ENCODE peak calls at places on chromosomes 2 and 18, in eight cellular contexts. One of them, this sample, is unnamed.
A peak's percentile ranks its signal among the peaks of the same experiment; 100 is the strongest.

GRCh38 chr2:156385242-156385641 is 50.9 kb upstream of the GPD2 start:
- DNase-seq in upper lobe of right lung: no peak
- DNase-seq in CD8-positive, alpha-beta memory T cell: no peak
- DNase-seq in fibroblast of lung: no peak
- DNase-seq in dorsolateral prefrontal cortex: no peak
- DNase-seq in kidney: no peak
- DNase-seq in CD4-positive, alpha-beta memory T cell: no peak
- DNase-seq in A673: no peak
- DNase-seq in this sample: no peak

GRCh38 chr2:68134554-68134953 is 23.1 kb upstream of the PNO1 start:
- DNase-seq in upper lobe of right lung: no peak
- DNase-seq in A673: no peak
- DNase-seq in CD8-positive, alpha-beta memory T cell: no peak
- DNase-seq in fibroblast of lung: no peak
- DNase-seq in CD4-positive, alpha-beta memory T cell: no peak
- DNase-seq in dorsolateral prefrontal cortex: no peak
- DNase-seq in kidney: no peak
- DNase-seq in this sample: no peak

GRCh38 chr2:112614201-112614840 is 29.9 kb downstream of the CHCHD5 start:
- DNase-seq in fibroblast of lung: no peak
- DNase-seq in upper lobe of right lung: peak; percentile 34
- DNase-seq in CD8-positive, alpha-beta memory T cell: no peak
- DNase-seq in CD4-positive, alpha-beta memory T cell: no peak
- DNase-seq in dorsolateral prefrontal cortex: no peak
- DNase-seq in A673: no peak
- DNase-seq in kidney: no peak
- DNase-seq in this sample: no peak

GRCh38 chr2:49516427-49516826 is 362.1 kb upstream of the FSHR start:
- DNase-seq in CD8-positive, alpha-beta memory T cell: no peak
- DNase-seq in CD4-positive, alpha-beta memory T cell: no peak
- DNase-seq in fibroblast of lung: no peak
- DNase-seq in A673: no peak
- DNase-seq in dorsolateral prefrontal cortex: no peak
- DNase-seq in upper lobe of right lung: no peak
- DNase-seq in kidney: no peak
- DNase-seq in this sample: no peak

GRCh38 chr2:42770288-42771131 is 6.6 kb upstream of the OXER1 start:
- DNase-seq in A673: peak; percentile 41
- DNase-seq in upper lobe of right lung: no peak
- DNase-seq in dorsolateral prefrontal cortex: no peak
- DNase-seq in kidney: no peak
- DNase-seq in CD8-positive, alpha-beta memory T cell: no peak
- DNase-seq in CD4-positive, alpha-beta memory T cell: no peak
- DNase-seq in fibroblast of lung: peak; percentile 49
- DNase-seq in this sample: peak; percentile 24

GRCh38 chr2:237708961-237709360 is 81.6 kb downstream of the LRRFIP1 start:
- DNase-seq in CD8-positive, alpha-beta memory T cell: no peak
- DNase-seq in dorsolateral prefrontal cortex: no peak
- DNase-seq in upper lobe of right lung: no peak
- DNase-seq in A673: no peak
- DNase-seq in fibroblast of lung: no peak
- DNase-seq in kidney: no peak
- DNase-seq in CD4-positive, alpha-beta memory T cell: no peak
- DNase-seq in this sample: no peak

GRCh38 chr18:30970201-30970816 is 72.2 kb downstream of the DSC3 start:
- DNase-seq in CD4-positive, alpha-beta memory T cell: no peak
- DNase-seq in fibroblast of lung: peak; percentile 43
- DNase-seq in kidney: no peak
- DNase-seq in A673: peak; percentile 37
- DNase-seq in CD8-positive, alpha-beta memory T cell: no peak
- DNase-seq in dorsolateral prefrontal cortex: no peak
- DNase-seq in upper lobe of right lung: no peak
- DNase-seq in this sample: peak; percentile 12

GRCh38 chr2:3492951-3493609 is 26.3 kb downstream of the ADI1 start:
- DNase-seq in fibroblast of lung: peak; percentile 86
- DNase-seq in CD4-positive, alpha-beta memory T cell: no peak
- DNase-seq in dorsolateral prefrontal cortex: no peak
- DNase-seq in upper lobe of right lung: peak; percentile 57
- DNase-seq in A673: no peak
- DNase-seq in CD8-positive, alpha-beta memory T cell: no peak
- DNase-seq in kidney: no peak
- DNase-seq in this sample: peak; percentile 97

GRCh38 chr2:175282300-175282699 is 100.8 kb upstream of the ATP5MC3 start:
- DNase-seq in CD8-positive, alpha-beta memory T cell: peak; percentile 2
- DNase-seq in dorsolateral prefrontal cortex: no peak
- DNase-seq in fibroblast of lung: peak; percentile 25
- DNase-seq in upper lobe of right lung: no peak
- DNase-seq in CD4-positive, alpha-beta memory T cell: peak; percentile 21
- DNase-seq in A673: peak; percentile 71
- DNase-seq in kidney: no peak
- DNase-seq in this sample: no peak

GRCh38 chr18:57209697-57210096 is 62.8 kb downstream of the BOD1L2 start:
- DNase-seq in upper lobe of right lung: no peak
- DNase-seq in A673: no peak
- DNase-seq in CD8-positive, alpha-beta memory T cell: no peak
- DNase-seq in kidney: no peak
- DNase-seq in dorsolateral prefrontal cortex: no peak
- DNase-seq in CD4-positive, alpha-beta memory T cell: no peak
- DNase-seq in fibroblast of lung: no peak
- DNase-seq in this sample: no peak

GRCh38 chr2:27174638-27175037 is 25.8 kb downstream of the TCF23 start:
- DNase-seq in CD8-positive, alpha-beta memory T cell: no peak
- DNase-seq in fibroblast of lung: peak; percentile 19
- DNase-seq in A673: no peak
- DNase-seq in CD4-positive, alpha-beta memory T cell: no peak
- DNase-seq in kidney: no peak
- DNase-seq in dorsolateral prefrontal cortex: no peak
- DNase-seq in upper lobe of right lung: no peak
- DNase-seq in this sample: no peak

GRCh38 chr18:47343291-47343690 is 91.8 kb upstream of the SKOR2 start:
- DNase-seq in fibroblast of lung: no peak
- DNase-seq in kidney: no peak
- DNase-seq in CD8-positive, alpha-beta memory T cell: no peak
- DNase-seq in upper lobe of right lung: no peak
- DNase-seq in CD4-positive, alpha-beta memory T cell: no peak
- DNase-seq in A673: peak; percentile 13
- DNase-seq in dorsolateral prefrontal cortex: no peak
- DNase-seq in this sample: no peak

GRCh38 chr2:235521844-235522243 is 28.0 kb downstream of the AGAP1 start:
- DNase-seq in upper lobe of right lung: no peak
- DNase-seq in A673: peak; percentile 84
- DNase-seq in CD8-positive, alpha-beta memory T cell: no peak
- DNase-seq in kidney: no peak
- DNase-seq in fibroblast of lung: peak; percentile 5
- DNase-seq in dorsolateral prefrontal cortex: no peak
- DNase-seq in CD4-positive, alpha-beta memory T cell: no peak
- DNase-seq in this sample: no peak

GRCh38 chr18:31510319-31510718 is 12.3 kb downstream of the DSG2 start:
- DNase-seq in CD8-positive, alpha-beta memory T cell: no peak
- DNase-seq in fibroblast of lung: peak; percentile 39
- DNase-seq in CD4-positive, alpha-beta memory T cell: no peak
- DNase-seq in dorsolateral prefrontal cortex: no peak
- DNase-seq in kidney: no peak
- DNase-seq in upper lobe of right lung: no peak
- DNase-seq in A673: no peak
- DNase-seq in this sample: no peak

GRCh38 chr18:36576339-36576738 is 252.5 kb downstream of the TPGS2 start:
- DNase-seq in fibroblast of lung: no peak
- DNase-seq in CD4-positive, alpha-beta memory T cell: no peak
- DNase-seq in kidney: no peak
- DNase-seq in upper lobe of right lung: no peak
- DNase-seq in CD8-positive, alpha-beta memory T cell: no peak
- DNase-seq in A673: no peak
- DNase-seq in dorsolateral prefrontal cortex: no peak
- DNase-seq in this sample: no peak

GRCh38 chr18:3624818-3625716 is 175.1 kb downstream of the TGIF1 start:
- DNase-seq in fibroblast of lung: peak; percentile 99
- DNase-seq in kidney: no peak
- DNase-seq in CD4-positive, alpha-beta memory T cell: peak; percentile 37
- DNase-seq in dorsolateral prefrontal cortex: peak; percentile 21
- DNase-seq in CD8-positive, alpha-beta memory T cell: peak; percentile 21
- DNase-seq in upper lobe of right lung: no peak
- DNase-seq in A673: peak; percentile 76
- DNase-seq in this sample: peak; percentile 96

GRCh38 chr2:23791030-23791429 is 135.9 kb downstream of the ATAD2B start:
- DNase-seq in CD4-positive, alpha-beta memory T cell: no peak
- DNase-seq in upper lobe of right lung: no peak
- DNase-seq in A673: peak; percentile 3
- DNase-seq in kidney: no peak
- DNase-seq in dorsolateral prefrontal cortex: no peak
- DNase-seq in CD8-positive, alpha-beta memory T cell: no peak
- DNase-seq in fibroblast of lung: peak; percentile 79
- DNase-seq in this sample: peak; percentile 21

DNA sequence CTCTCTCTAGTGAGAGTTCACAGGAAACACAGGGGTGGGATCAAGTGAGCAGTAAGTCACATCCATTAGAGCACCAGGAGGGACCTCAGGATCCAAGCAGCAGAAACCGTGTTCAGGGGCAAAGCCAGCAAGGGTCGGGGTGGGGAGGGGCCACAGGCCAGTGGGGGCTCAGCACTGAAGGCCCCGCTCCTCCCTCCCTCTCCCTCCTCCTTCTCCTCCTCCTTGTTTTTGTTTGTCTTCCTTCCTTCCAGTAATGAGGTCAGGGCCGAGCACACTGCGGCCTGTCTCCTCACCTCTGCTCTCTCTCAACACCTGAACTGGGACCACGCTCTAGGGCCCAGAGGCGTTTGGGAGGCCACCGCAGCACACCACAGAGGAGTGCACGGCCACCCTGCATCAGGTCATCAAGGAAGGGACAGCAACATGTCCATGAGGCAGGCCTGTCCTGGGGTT is 20.9 kb downstream of the MTERF4 start:
- DNase-seq in fibroblast of lung: no peak
- DNase-seq in kidney: peak; percentile 57
- DNase-seq in CD8-positive, alpha-beta memory T cell: no peak
- DNase-seq in upper lobe of right lung: no peak
- DNase-seq in CD4-positive, alpha-beta memory T cell: no peak
- DNase-seq in A673: no peak
- DNase-seq in dorsolateral prefrontal cortex: no peak
- DNase-seq in this sample: no peak
- H3K27ac ChIP-seq in fibroblast of lung: no peak overlapping the region
- H3K27ac ChIP-seq in kidney: no peak overlapping the region
- H3K27ac ChIP-seq in CD8-positive, alpha-beta memory T cell: no peak overlapping the region
- H3K27ac ChIP-seq in upper lobe of right lung: no peak overlapping the region
- H3K27ac ChIP-seq in CD4-positive, alpha-beta memory T cell: no peak overlapping the region
- H3K27ac ChIP-seq in A673: no peak overlapping the region
- H3K27ac ChIP-seq in dorsolateral prefrontal cortex: no peak overlapping the region
- H3K27ac ChIP-seq in this sample: no peak overlapping the region

DNA sequence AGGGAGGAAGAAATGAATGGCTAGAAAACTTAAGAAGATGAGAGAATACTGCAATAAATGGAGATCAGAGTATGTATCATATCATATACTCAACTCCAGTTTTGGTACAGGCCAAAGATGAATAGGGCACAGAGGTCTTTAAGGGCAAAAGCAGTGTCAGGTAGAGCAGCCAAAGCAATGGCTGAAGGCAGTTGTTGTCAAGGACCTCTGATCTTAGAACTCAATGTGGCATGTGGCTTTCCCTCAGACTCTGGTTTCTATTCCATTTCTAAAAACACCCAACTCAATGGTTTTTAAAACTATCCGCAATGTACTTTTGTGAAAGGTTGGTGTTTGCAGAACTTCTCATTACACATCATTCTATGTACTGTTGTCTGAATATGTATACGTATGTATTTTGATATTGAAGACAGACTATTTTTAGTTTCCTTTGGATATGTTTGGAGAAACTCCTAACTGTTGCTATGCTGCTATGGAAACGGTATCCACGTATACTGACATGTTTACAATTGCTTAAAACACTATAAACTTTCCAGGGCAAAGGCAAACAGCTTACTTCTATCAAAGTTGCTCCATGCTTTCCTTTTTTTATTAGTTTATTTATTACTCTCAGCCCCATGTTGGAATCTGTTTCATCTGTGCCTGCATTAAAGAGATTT is 58.1 kb upstream of the PELI1 start:
- DNase-seq in CD8-positive, alpha-beta memory T cell: no peak
- DNase-seq in fibroblast of lung: no peak
- DNase-seq in kidney: no peak
- DNase-seq in dorsolateral prefrontal cortex: no peak
- DNase-seq in A673: no peak
- DNase-seq in upper lobe of right lung: no peak
- DNase-seq in CD4-positive, alpha-beta memory T cell: no peak
- DNase-seq in this sample: peak; percentile 23
- H3K4me3 ChIP-seq in CD8-positive, alpha-beta memory T cell: no peak overlapping the region
- H3K4me3 ChIP-seq in fibroblast of lung: no peak overlapping the region
- H3K4me3 ChIP-seq in kidney: no peak overlapping the region
- H3K4me3 ChIP-seq in dorsolateral prefrontal cortex: no peak overlapping the region
- H3K4me3 ChIP-seq in A673: no peak overlapping the region
- H3K4me3 ChIP-seq in upper lobe of right lung: no peak overlapping the region
- H3K4me3 ChIP-seq in CD4-positive, alpha-beta memory T cell: no peak overlapping the region
- H3K4me3 ChIP-seq in this sample: no peak overlapping the region

DNA sequence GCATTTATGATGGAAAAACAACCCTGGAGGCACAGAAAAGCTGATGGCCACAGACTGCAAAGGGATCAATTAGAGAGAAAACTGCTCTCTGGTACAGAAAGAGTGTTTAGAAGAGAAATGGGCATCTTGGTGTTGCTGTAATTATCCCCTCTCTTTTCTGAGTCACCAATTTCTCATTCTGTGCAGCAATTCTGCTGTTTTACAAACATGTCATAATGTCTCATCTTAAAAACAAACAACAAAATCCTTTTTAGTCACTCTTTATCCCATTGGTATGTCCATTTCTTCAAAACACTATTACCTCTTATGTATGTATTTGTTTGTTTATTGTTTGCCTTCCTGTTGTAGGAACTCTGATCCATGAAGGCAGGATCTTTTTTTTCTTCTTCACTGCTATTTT is 73.9 kb upstream of the HK2 start:
- DNase-seq in fibroblast of lung: no peak
- DNase-seq in CD8-positive, alpha-beta memory T cell: no peak
- DNase-seq in upper lobe of right lung: no peak
- DNase-seq in A673: no peak
- DNase-seq in dorsolateral prefrontal cortex: no peak
- DNase-seq in kidney: no peak
- DNase-seq in CD4-positive, alpha-beta memory T cell: no peak
- DNase-seq in this sample: no peak
- H3K27ac ChIP-seq in fibroblast of lung: no peak overlapping the region
- H3K27ac ChIP-seq in CD8-positive, alpha-beta memory T cell: no peak overlapping the region
- H3K27ac ChIP-seq in upper lobe of right lung: no peak overlapping the region
- H3K27ac ChIP-seq in A673: no peak overlapping the region
- H3K27ac ChIP-seq in dorsolateral prefrontal cortex: no peak overlapping the region
- H3K27ac ChIP-seq in kidney: no peak overlapping the region
- H3K27ac ChIP-seq in CD4-positive, alpha-beta memory T cell: no peak overlapping the region
- H3K27ac ChIP-seq in this sample: no peak overlapping the region

GRCh38 chr2:179107737-179108136 is 57.8 kb upstream of the CCDC141 start:
- DNase-seq in upper lobe of right lung: no peak
- DNase-seq in dorsolateral prefrontal cortex: no peak
- DNase-seq in fibroblast of lung: peak; percentile 27
- DNase-seq in CD8-positive, alpha-beta memory T cell: no peak
- DNase-seq in CD4-positive, alpha-beta memory T cell: no peak
- DNase-seq in A673: no peak
- DNase-seq in kidney: no peak
- DNase-seq in this sample: peak; percentile 14

GRCh38 chr2:179104736-179105135 is 54.8 kb upstream of the CCDC141 start:
- DNase-seq in fibroblast of lung: peak; percentile 42
- DNase-seq in A673: no peak
- DNase-seq in upper lobe of right lung: no peak
- DNase-seq in CD4-positive, alpha-beta memory T cell: no peak
- DNase-seq in dorsolateral prefrontal cortex: no peak
- DNase-seq in kidney: no peak
- DNase-seq in CD8-positive, alpha-beta memory T cell: no peak
- DNase-seq in this sample: peak; percentile 38

GRCh38 chr2:179107179-179107541 is 57.2 kb upstream of the CCDC141 start:
- DNase-seq in kidney: no peak
- DNase-seq in dorsolateral prefrontal cortex: no peak
- DNase-seq in CD8-positive, alpha-beta memory T cell: no peak
- DNase-seq in CD4-positive, alpha-beta memory T cell: no peak
- DNase-seq in A673: no peak
- DNase-seq in fibroblast of lung: no peak
- DNase-seq in upper lobe of right lung: no peak
- DNase-seq in this sample: no peak

GRCh38 chr2:179106342-179107178 is 56.6 kb upstream of the CCDC141 start:
- DNase-seq in dorsolateral prefrontal cortex: peak; percentile 30
- DNase-seq in CD8-positive, alpha-beta memory T cell: no peak
- DNase-seq in fibroblast of lung: peak; percentile 95
- DNase-seq in kidney: no peak
- DNase-seq in A673: peak; percentile 89
- DNase-seq in upper lobe of right lung: no peak
- DNase-seq in CD4-positive, alpha-beta memory T cell: no peak
- DNase-seq in this sample: peak; percentile 94
- H3K4me3 ChIP-seq in dorsolateral prefrontal cortex: no peak overlapping the region
- H3K4me3 ChIP-seq in CD8-positive, alpha-beta memory T cell: no peak overlapping the region
- H3K4me3 ChIP-seq in fibroblast of lung: no peak overlapping the region
- H3K4me3 ChIP-seq in kidney: no peak overlapping the region
- H3K4me3 ChIP-seq in A673: no peak overlapping the region
- H3K4me3 ChIP-seq in upper lobe of right lung: no peak overlapping the region
- H3K4me3 ChIP-seq in CD4-positive, alpha-beta memory T cell: no peak overlapping the region
- H3K4me3 ChIP-seq in this sample: no peak overlapping the region